ENCODE peak calls at places on chromosomes 5 and 9, in seven cellular contexts. One of them, this sample, is unnamed.
A peak's percentile ranks its signal among the peaks of the same experiment; 100 is the strongest.

GRCh38 chr9:35908484-35909125 is 685 bp upstream of the SPAAR start:
- DNase-seq in spleen: no peak
- DNase-seq in tibial nerve: peak; percentile 53
- DNase-seq in GM10248: no peak
- DNase-seq in fibroblast of the aortic adventitia: no peak
- DNase-seq in colonic mucosa: no peak
- DNase-seq in esophagus muscularis mucosa: no peak
- DNase-seq in this sample: no peak

GRCh38 chr9:89477395-89477794 is 20.5 kb downstream of the SEMA4D start:
- DNase-seq in GM10248: no peak
- DNase-seq in esophagus muscularis mucosa: no peak
- DNase-seq in spleen: no peak
- DNase-seq in colonic mucosa: no peak
- DNase-seq in tibial nerve: no peak
- DNase-seq in fibroblast of the aortic adventitia: no peak
- DNase-seq in this sample: no peak

GRCh38 chr5:149724130-149724850 is 5.8 kb upstream of the PPARGC1B start:
- DNase-seq in colonic mucosa: no peak
- DNase-seq in GM10248: peak; percentile 55
- DNase-seq in tibial nerve: no peak
- DNase-seq in esophagus muscularis mucosa: peak; percentile 57
- DNase-seq in spleen: no peak
- DNase-seq in fibroblast of the aortic adventitia: no peak
- DNase-seq in this sample: no peak

GRCh38 chr5:78569441-78569840 is 79.1 kb downstream of the LHFPL2 start:
- DNase-seq in colonic mucosa: no peak
- DNase-seq in fibroblast of the aortic adventitia: peak; percentile 83
- DNase-seq in spleen: no peak
- DNase-seq in esophagus muscularis mucosa: peak; percentile 90
- DNase-seq in tibial nerve: peak; percentile 46
- DNase-seq in GM10248: no peak
- DNase-seq in this sample: no peak

GRCh38 chr9:127193483-127193882 is 71.0 kb upstream of the ANGPTL2 start:
- DNase-seq in spleen: peak; percentile 54
- DNase-seq in GM10248: no peak
- DNase-seq in tibial nerve: no peak
- DNase-seq in fibroblast of the aortic adventitia: no peak
- DNase-seq in esophagus muscularis mucosa: no peak
- DNase-seq in colonic mucosa: no peak
- DNase-seq in this sample: peak; percentile 61

GRCh38 chr5:181108578-181109165 is 22.3 kb downstream of the OR2V1 start:
- DNase-seq in spleen: no peak
- DNase-seq in tibial nerve: no peak
- DNase-seq in esophagus muscularis mucosa: no peak
- DNase-seq in colonic mucosa: no peak
- DNase-seq in fibroblast of the aortic adventitia: no peak
- DNase-seq in GM10248: no peak
- DNase-seq in this sample: no peak

GRCh38 chr5:96432245-96433065 is 593 bp downstream of the PCSK1 start:
- DNase-seq in fibroblast of the aortic adventitia: no peak
- DNase-seq in spleen: no peak
- DNase-seq in esophagus muscularis mucosa: no peak
- DNase-seq in colonic mucosa: no peak
- DNase-seq in GM10248: peak; percentile 28
- DNase-seq in tibial nerve: no peak
- DNase-seq in this sample: no peak

GRCh38 chr5:14171621-14172020 is 28.5 kb downstream of the TRIO start:
- DNase-seq in fibroblast of the aortic adventitia: peak; percentile 56
- DNase-seq in colonic mucosa: no peak
- DNase-seq in GM10248: no peak
- DNase-seq in esophagus muscularis mucosa: no peak
- DNase-seq in spleen: no peak
- DNase-seq in tibial nerve: no peak
- DNase-seq in this sample: no peak

GRCh38 chr5:173735171-173735570 is 118.7 kb upstream of the BOD1 start:
- DNase-seq in GM10248: no peak
- DNase-seq in colonic mucosa: no peak
- DNase-seq in tibial nerve: no peak
- DNase-seq in esophagus muscularis mucosa: no peak
- DNase-seq in fibroblast of the aortic adventitia: no peak
- DNase-seq in spleen: no peak
- DNase-seq in this sample: no peak

GRCh38 chr5:146050061-146050460 is 55.3 kb downstream of the PLAC8L1 start:
- DNase-seq in fibroblast of the aortic adventitia: no peak
- DNase-seq in tibial nerve: no peak
- DNase-seq in colonic mucosa: no peak
- DNase-seq in GM10248: no peak
- DNase-seq in spleen: no peak
- DNase-seq in esophagus muscularis mucosa: no peak
- DNase-seq in this sample: no peak

GRCh38 chr9:78013924-78014323 is 17.7 kb downstream of the GNAQ start:
- DNase-seq in fibroblast of the aortic adventitia: no peak
- DNase-seq in tibial nerve: no peak
- DNase-seq in spleen: no peak
- DNase-seq in colonic mucosa: no peak
- DNase-seq in esophagus muscularis mucosa: no peak
- DNase-seq in GM10248: no peak
- DNase-seq in this sample: no peak

GRCh38 chr9:117546894-117547293 is 132.0 kb upstream of the ASTN2 start:
- DNase-seq in colonic mucosa: peak; percentile 21
- DNase-seq in fibroblast of the aortic adventitia: no peak
- DNase-seq in GM10248: peak; percentile 12
- DNase-seq in tibial nerve: no peak
- DNase-seq in spleen: no peak
- DNase-seq in esophagus muscularis mucosa: no peak
- DNase-seq in this sample: no peak

GRCh38 chr9:112180387-112180881 is 5.3 kb upstream of the SUSD1 start:
- DNase-seq in colonic mucosa: no peak
- DNase-seq in GM10248: peak; percentile 52
- DNase-seq in fibroblast of the aortic adventitia: peak; percentile 13
- DNase-seq in spleen: no peak
- DNase-seq in tibial nerve: no peak
- DNase-seq in esophagus muscularis mucosa: no peak
- DNase-seq in this sample: no peak

GRCh38 chr5:74465724-74466123 is 174.8 kb downstream of the ENC1 start:
- DNase-seq in GM10248: no peak
- DNase-seq in spleen: no peak
- DNase-seq in colonic mucosa: no peak
- DNase-seq in esophagus muscularis mucosa: peak; percentile 55
- DNase-seq in fibroblast of the aortic adventitia: no peak
- DNase-seq in tibial nerve: no peak
- DNase-seq in this sample: no peak

GRCh38 chr5:74468421-74468820 is 172.1 kb downstream of the ENC1 start:
- DNase-seq in spleen: no peak
- DNase-seq in esophagus muscularis mucosa: no peak
- DNase-seq in tibial nerve: no peak
- DNase-seq in fibroblast of the aortic adventitia: no peak
- DNase-seq in colonic mucosa: no peak
- DNase-seq in GM10248: no peak
- DNase-seq in this sample: no peak

GRCh38 chr5:74464512-74465209 is 175.9 kb downstream of the ENC1 start:
- DNase-seq in tibial nerve: no peak
- DNase-seq in fibroblast of the aortic adventitia: peak; percentile 83
- DNase-seq in spleen: no peak
- DNase-seq in esophagus muscularis mucosa: peak; percentile 42
- DNase-seq in GM10248: no peak
- DNase-seq in colonic mucosa: no peak
- DNase-seq in this sample: no peak

GRCh38 chr5:74471875-74472274 is 168.7 kb downstream of the ENC1 start:
- DNase-seq in spleen: no peak
- DNase-seq in colonic mucosa: no peak
- DNase-seq in tibial nerve: no peak
- DNase-seq in esophagus muscularis mucosa: no peak
- DNase-seq in GM10248: no peak
- DNase-seq in fibroblast of the aortic adventitia: no peak
- DNase-seq in this sample: no peak

DNA sequence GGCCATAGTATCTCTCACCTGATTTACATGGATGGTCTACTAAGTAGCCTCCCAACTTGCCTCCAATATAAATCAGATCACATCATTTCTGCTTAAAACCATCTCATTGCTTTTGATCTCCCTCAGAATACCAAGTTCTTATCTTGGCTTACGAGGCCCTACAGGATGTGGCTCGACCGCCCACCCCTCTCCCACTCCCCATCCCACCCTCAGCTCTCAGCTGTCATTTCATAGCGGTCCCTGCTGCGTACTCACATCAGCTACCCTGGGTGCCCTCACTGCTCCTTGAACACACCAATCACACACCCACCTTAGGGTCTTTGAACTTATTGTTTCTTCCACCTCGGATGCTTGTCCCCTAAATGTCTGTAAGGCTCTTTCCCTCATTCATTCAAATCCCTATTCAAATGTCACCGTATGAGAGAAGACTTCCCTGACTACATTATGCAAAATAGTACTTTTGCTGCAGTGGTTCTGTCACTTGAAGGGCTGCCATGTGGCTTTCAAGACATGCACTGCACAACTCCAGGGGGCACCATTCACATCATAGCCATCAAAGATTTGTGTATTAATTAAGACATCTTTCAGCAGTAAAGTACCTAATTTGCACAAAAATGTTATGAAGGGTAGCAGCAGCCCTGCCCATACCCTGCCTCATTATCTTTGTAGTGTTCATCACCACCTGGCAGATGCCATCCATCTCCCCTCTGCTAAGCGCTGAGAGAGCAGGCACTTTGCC is 171.1 kb downstream of the ENC1 start:
- DNase-seq in colonic mucosa: no peak
- DNase-seq in tibial nerve: no peak
- DNase-seq in fibroblast of the aortic adventitia: no peak
- DNase-seq in spleen: no peak
- DNase-seq in esophagus muscularis mucosa: no peak
- DNase-seq in GM10248: no peak
- DNase-seq in this sample: no peak
- TF ChIP-seq CTCF in colonic mucosa: no peak
- TF ChIP-seq CTCF in tibial nerve: no peak
- TF ChIP-seq CTCF in fibroblast of the aortic adventitia: no peak
- TF ChIP-seq CTCF in spleen: no peak
- TF ChIP-seq CTCF in esophagus muscularis mucosa: no peak
- TF ChIP-seq CTCF in GM10248: no peak
- TF ChIP-seq CTCF in this sample: no peak

GRCh38 chr5:30413540-30413939 is 779.9 kb upstream of the CDH6 start:
- DNase-seq in spleen: no peak
- DNase-seq in colonic mucosa: no peak
- DNase-seq in tibial nerve: no peak
- DNase-seq in fibroblast of the aortic adventitia: peak; percentile 7
- DNase-seq in GM10248: no peak
- DNase-seq in esophagus muscularis mucosa: no peak
- DNase-seq in this sample: no peak
- TF ChIP-seq CTCF in spleen: no peak
- TF ChIP-seq CTCF in colonic mucosa: no peak
- TF ChIP-seq CTCF in tibial nerve: no peak
- TF ChIP-seq CTCF in fibroblast of the aortic adventitia: peak; percentile 19
- TF ChIP-seq CTCF in GM10248: no peak
- TF ChIP-seq CTCF in esophagus muscularis mucosa: no peak
- TF ChIP-seq CTCF in this sample: peak; percentile 81

DNA sequence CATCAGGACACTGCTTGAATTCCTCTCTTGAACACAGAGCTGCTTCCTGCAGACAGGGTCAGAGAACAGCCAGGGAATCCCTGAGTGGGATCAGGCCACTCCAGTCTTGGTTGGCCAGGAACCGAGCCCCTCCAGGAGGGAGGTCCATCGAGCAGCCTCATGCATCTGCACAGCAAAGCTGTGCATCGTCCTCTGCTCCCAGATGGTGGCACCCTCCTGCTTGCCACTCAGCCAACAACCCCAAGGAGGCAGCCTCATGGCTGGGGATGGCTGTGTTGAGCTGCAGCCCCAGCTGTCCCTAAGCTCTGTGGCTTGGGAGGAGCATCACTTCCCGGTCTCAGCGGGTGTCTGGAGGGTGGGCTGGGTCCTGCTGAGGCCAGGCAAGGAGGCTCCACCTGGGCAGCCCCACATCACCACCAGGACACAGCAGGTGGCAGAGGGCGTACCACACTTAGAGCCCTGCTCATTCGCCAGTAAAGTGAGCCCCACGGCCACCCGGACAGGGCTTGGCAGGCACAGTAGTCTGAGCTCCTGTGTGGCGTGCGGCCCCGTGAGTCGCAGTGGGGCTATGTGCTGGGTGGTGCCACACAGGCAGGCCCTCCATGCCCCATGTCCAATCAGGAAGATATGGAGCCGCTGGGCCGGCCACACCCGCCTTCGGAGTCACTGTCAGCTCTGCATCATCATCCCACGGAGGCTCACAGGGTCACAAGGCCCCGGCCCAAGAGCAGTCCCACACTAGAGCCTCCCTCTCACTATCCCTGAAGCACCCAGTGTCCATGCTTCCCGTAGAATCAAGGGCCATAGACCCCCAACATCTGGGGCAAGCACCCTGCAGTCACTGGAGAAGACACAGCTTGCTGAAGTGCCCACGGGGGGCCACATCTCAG is 11.9 kb downstream of the LPCAT1 start:
- DNase-seq in GM10248: no peak
- DNase-seq in fibroblast of the aortic adventitia: peak; percentile 57
- DNase-seq in spleen: peak; percentile 74
- DNase-seq in colonic mucosa: peak; percentile 16
- DNase-seq in esophagus muscularis mucosa: no peak
- DNase-seq in tibial nerve: no peak
- DNase-seq in this sample: peak; percentile 92
- TF ChIP-seq CTCF in GM10248: peak; percentile 53
- TF ChIP-seq CTCF in fibroblast of the aortic adventitia: peak; percentile 31
- TF ChIP-seq CTCF in spleen: no peak
- TF ChIP-seq CTCF in colonic mucosa: no peak
- TF ChIP-seq CTCF in esophagus muscularis mucosa: no peak
- TF ChIP-seq CTCF in tibial nerve: no peak
- TF ChIP-seq CTCF in this sample: peak; percentile 57

DNA sequence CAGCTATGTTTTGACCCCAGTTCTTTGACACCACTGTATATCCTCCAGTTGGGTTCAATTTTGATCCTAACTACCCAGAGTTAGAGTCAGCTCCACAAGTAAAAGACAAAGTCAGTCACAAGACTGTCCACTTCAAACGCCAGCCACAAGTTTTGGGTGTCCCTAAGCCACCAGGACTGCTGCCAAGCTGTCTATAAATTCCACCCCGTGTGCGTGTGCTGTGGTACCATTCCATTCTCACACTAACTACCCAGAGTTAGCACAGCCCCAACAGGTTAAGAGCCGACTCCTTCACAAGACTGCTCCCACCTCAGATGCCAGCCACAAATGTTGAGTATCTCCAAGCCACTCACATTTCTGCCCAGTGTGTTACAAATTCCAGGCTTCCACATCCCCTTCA is 56.7 kb downstream of the APC start:
- DNase-seq in colonic mucosa: no peak
- DNase-seq in spleen: no peak
- DNase-seq in GM10248: no peak
- DNase-seq in esophagus muscularis mucosa: no peak
- DNase-seq in tibial nerve: no peak
- DNase-seq in fibroblast of the aortic adventitia: no peak
- DNase-seq in this sample: no peak
- TF ChIP-seq CTCF in colonic mucosa: no peak
- TF ChIP-seq CTCF in spleen: no peak
- TF ChIP-seq CTCF in GM10248: no peak
- TF ChIP-seq CTCF in esophagus muscularis mucosa: no peak
- TF ChIP-seq CTCF in tibial nerve: no peak
- TF ChIP-seq CTCF in fibroblast of the aortic adventitia: no peak
- TF ChIP-seq CTCF in this sample: no peak

DNA sequence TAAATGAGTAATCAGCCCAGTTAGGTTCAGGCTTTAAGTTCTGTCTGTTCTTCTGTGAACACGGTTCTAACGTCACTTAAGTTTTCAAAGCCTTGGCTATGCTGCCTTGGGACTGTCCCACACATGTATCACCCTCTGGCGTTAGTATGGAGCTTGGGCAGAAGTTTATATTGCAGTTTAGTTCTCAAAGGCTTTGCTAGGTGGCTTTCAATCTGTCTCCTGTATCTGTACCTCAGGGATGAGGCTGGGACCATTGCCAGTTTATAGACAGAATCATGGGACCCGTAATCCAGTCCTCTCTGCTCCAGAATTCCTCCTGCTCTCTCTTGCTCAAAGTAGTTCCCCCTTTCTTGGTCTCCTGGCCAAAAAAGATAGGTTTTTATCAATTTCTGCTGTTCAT is 12.1 kb downstream of the C9orf40 start:
- DNase-seq in spleen: no peak
- DNase-seq in esophagus muscularis mucosa: no peak
- DNase-seq in colonic mucosa: peak; percentile 40
- DNase-seq in tibial nerve: no peak
- DNase-seq in GM10248: no peak
- DNase-seq in fibroblast of the aortic adventitia: peak; percentile 56
- DNase-seq in this sample: no peak
- TF ChIP-seq CTCF in spleen: no peak
- TF ChIP-seq CTCF in esophagus muscularis mucosa: no peak
- TF ChIP-seq CTCF in colonic mucosa: no peak
- TF ChIP-seq CTCF in tibial nerve: no peak
- TF ChIP-seq CTCF in GM10248: no peak
- TF ChIP-seq CTCF in fibroblast of the aortic adventitia: peak; percentile 35
- TF ChIP-seq CTCF in this sample: peak; percentile 51

This sample was measured in chondrocyte.